ENCODE peak calls at places on chromosomes 5 and 9, in seven cellular contexts. Z is endothelial cell, B is esophagus muscularis mucosa, E is epithelial cell of esophagus, X is PC-9, S is stomach, A is suprapubic skin. G is an unnamed sample.

GRCh38 chr5:158832736-158833135 is 267.0 kb downstream of the EBF1 start:
- DNase-seq in E (no peak), X (no peak), B (no peak), S (no peak), A (no peak), Z (no peak), G (no peak)

GRCh38 chr5:139690385-139691274 is 42.5 kb downstream of the CXXC5 start:
- DNase-seq in X (no peak), S (no peak), A (no peak), B (no peak), Z (no peak), E (no peak), G (no peak)

GRCh38 chr9:121750259-121750714 is 98.9 kb downstream of the DAB2IP start:
- DNase-seq in Z (no peak), E (no peak), A (no peak), X (no peak), S (peak), B (no peak), G (no peak)

GRCh38 chr9:87716141-87716540 is 9.8 kb upstream of the CTSL start:
- DNase-seq in B (no peak), A (no peak), X (no peak), Z (no peak), E (no peak), S (no peak), G (no peak)

GRCh38 chr5:150541895-150542294 is 34.0 kb downstream of the NDST1 start:
- DNase-seq in B (no peak), E (peak), S (no peak), Z (no peak), X (no peak), A (no peak), G (no peak)

GRCh38 chr5:138820695-138821094 is 54.4 kb downstream of the LRRTM2 start:
- DNase-seq in S (no peak), X (no peak), B (no peak), Z (no peak), A (no peak), E (no peak), G (no peak)

GRCh38 chr9:24698864-24699518 is 153.3 kb upstream of the IZUMO3 start:
- DNase-seq in Z (no peak), X (no peak), S (no peak), E (peak), A (no peak), B (no peak), G (no peak)

GRCh38 chr9:37963936-37964739 is 60.2 kb upstream of the SLC25A51 start:
- DNase-seq in A (peak), X (peak), S (peak), E (peak), B (no peak), Z (no peak), G (no peak)

GRCh38 chr9:23683476-23684095 is 142.5 kb downstream of the ELAVL2 start:
- DNase-seq in E (no peak), A (no peak), X (no peak), B (no peak), Z (no peak), S (no peak), G (no peak)

GRCh38 chr5:84430863-84431663 is 46.4 kb upstream of the EDIL3 start:
- DNase-seq in A (no peak), Z (no peak), E (peak), S (no peak), X (peak), B (no peak), G (no peak)
- TF ChIP-seq CTCF in A (no peak), Z (no peak), E (no peak), S (no peak), X (no peak), B (no peak), G (no peak)

GRCh38 chr5:36393656-36394438 is 92.1 kb upstream of the RANBP3L start:
- DNase-seq in A (no peak), Z (no peak), E (no peak), S (no peak), B (no peak), X (no peak), G (no peak)

GRCh38 chr5:36402512-36402906 is 100.8 kb upstream of the RANBP3L start:
- DNase-seq in E (no peak), X (no peak), B (no peak), S (no peak), A (no peak), Z (no peak), G (no peak)

GRCh38 chr5:36396640-36397039 is 94.9 kb upstream of the RANBP3L start:
- DNase-seq in E (no peak), S (no peak), X (no peak), A (no peak), Z (no peak), B (no peak), G (no peak)

GRCh38 chr5:36395260-36395659 is 93.6 kb upstream of the RANBP3L start:
- DNase-seq in X (no peak), B (no peak), S (no peak), Z (no peak), E (no peak), A (no peak), G (no peak)

GRCh38 chr5:36398137-36398536 is 96.4 kb upstream of the RANBP3L start:
- DNase-seq in E (peak), Z (no peak), X (no peak), A (no peak), S (no peak), B (no peak), G (no peak)
- TF ChIP-seq CTCF in E (peak), Z (no peak), X (peak), A (no peak), S (no peak), B (peak), G (peak)

GRCh38 chr9:130426883-130427282 is 17.9 kb upstream of the ASS1 start:
- DNase-seq in X (peak), E (peak), B (no peak), S (no peak), A (peak), Z (no peak), G (peak)
- TF ChIP-seq CTCF in X (no peak), E (peak), B (no peak), S (no peak), A (no peak), Z (no peak), G (no peak)

DNA sequence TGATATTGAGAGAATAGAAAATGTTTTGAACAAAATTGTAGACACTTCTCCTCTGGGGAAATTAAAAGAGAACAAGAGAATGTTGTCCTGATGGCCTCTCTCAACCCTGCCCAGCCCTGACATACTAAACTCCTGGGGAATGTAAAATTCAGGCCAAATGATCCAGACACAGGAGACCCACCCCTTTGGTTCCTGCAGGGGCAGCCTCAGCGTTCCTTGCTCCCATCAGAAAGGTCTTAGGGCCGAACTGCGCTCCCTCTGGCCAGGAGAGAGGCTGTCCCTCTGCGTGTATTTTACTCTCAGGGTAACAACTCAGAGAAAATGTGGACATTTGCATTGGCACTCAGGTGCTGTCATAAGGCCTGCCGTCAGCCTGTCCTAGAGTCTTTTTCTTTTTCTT is 616.3 kb upstream of the KLF4 start:
- DNase-seq in Z (no peak), A (no peak), B (peak), X (no peak), E (no peak), S (no peak), G (no peak)
- TF ChIP-seq CTCF in Z (no peak), A (no peak), B (no peak), X (no peak), E (no peak), S (no peak), G (no peak)

GRCh38 chr5:154541553-154541952 is 63.5 kb upstream of the HAND1 start:
- DNase-seq in Z (no peak), A (no peak), B (peak), E (no peak), S (no peak), X (peak), G (peak)
- TF ChIP-seq CTCF in Z (peak), A (no peak), B (no peak), E (no peak), S (no peak), X (peak), G (no peak)

DNA sequence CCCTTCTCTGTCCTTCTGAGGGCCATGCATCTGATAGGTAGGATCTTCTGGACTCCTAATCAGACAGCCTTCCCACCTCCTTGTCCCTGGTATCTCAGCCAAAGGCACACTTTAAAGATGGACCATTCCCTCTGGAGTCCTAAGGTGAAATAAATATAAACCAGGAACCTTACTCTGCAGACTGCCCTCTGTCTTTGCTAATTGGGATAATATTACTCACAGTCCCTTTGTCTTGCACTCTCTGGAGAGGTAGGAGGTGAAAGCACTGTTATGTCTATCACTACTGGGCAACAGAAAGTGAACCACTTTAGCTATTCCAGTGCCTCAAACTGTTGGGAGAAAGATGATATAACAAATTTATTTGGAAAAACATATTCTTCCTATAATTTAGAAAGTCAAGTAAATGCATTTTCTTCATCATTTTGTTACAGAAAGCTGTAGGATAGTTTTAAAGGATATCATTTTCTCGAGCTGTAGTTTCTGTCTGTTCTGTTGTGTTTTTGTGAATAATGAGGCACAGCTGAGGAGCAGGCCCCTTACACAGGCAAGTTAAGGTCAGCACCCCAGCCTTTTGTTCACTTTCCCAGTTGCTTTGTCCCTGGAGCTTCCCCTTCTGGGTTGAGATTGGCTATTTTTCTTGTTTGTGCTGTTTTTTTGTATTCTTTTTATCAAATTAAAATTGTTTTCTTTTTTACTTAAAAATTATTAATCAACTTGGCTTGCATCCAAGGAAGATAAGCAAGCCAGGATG is 213.6 kb upstream of the ACTBL2 start:
- DNase-seq in A (no peak), S (no peak), B (no peak), E (no peak), Z (no peak), X (no peak), G (no peak)
- TF ChIP-seq CTCF in A (no peak), S (no peak), B (no peak), E (peak), Z (no peak), X (no peak), G (no peak)

DNA sequence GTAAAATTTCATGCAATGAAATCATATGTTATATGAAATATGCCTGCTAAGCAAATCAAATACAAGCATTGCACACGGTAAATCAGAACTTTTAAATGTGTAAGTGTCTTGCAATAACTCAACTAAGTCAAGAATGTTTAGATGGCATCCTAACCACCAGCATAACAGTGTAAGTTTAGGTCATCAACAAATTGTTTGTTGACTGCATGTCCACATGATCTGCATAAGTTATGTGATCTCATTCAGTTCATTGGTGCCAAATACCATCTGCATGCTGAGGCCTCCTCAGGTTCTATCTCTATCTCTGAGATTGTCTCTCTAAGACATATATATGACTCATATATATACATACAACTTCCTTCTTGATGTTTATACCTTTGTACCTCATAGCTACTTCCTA is 159.6 kb upstream of the STK32A start:
- DNase-seq in S (no peak), A (no peak), Z (no peak), X (no peak), B (no peak), E (peak), G (no peak)
- TF ChIP-seq CTCF in S (no peak), A (no peak), Z (no peak), X (no peak), B (no peak), E (no peak), G (no peak)

G was measured in osteocyte.